ENCODE peak calls at places on chromosomes 7 and 10, in eight cellular contexts. One of them, this sample, is unnamed. For H3K4me1, the result is how much of the 10 kb centered on the place peaks cover.

GRCh38 chr7:75962607-75963382 is 31.6 kb downstream of the TMEM120A start:
- ATAC-seq in aorta: peak
- ATAC-seq in lower lobe of right lung: peak
- ATAC-seq in Panc1: no peak
- ATAC-seq in naive thymus-derived CD4-positive, alpha-beta T cell: no peak
- ATAC-seq in gastrocnemius medialis: no peak
- ATAC-seq in HCT116: no peak
- ATAC-seq in GM23338: no peak
- ATAC-seq in this sample: peak

GRCh38 chr10:127903789-127904188 is 3.1 kb upstream of the PTPRE start:
- ATAC-seq in aorta: no peak
- ATAC-seq in lower lobe of right lung: no peak
- ATAC-seq in Panc1: no peak
- ATAC-seq in naive thymus-derived CD4-positive, alpha-beta T cell: no peak
- ATAC-seq in gastrocnemius medialis: no peak
- ATAC-seq in HCT116: no peak
- ATAC-seq in GM23338: no peak
- ATAC-seq in this sample: no peak

GRCh38 chr7:20560325-20561180 is 54.9 kb upstream of the ABCB5 start:
- ATAC-seq in aorta: no peak
- ATAC-seq in lower lobe of right lung: no peak
- ATAC-seq in Panc1: peak
- ATAC-seq in naive thymus-derived CD4-positive, alpha-beta T cell: no peak
- ATAC-seq in gastrocnemius medialis: no peak
- ATAC-seq in HCT116: peak
- ATAC-seq in GM23338: peak
- ATAC-seq in this sample: no peak

GRCh38 chr10:21702633-21703111 is 168.6 kb downstream of the MLLT10 start:
- ATAC-seq in aorta: no peak
- ATAC-seq in lower lobe of right lung: no peak
- ATAC-seq in Panc1: no peak
- ATAC-seq in naive thymus-derived CD4-positive, alpha-beta T cell: peak
- ATAC-seq in gastrocnemius medialis: no peak
- ATAC-seq in HCT116: no peak
- ATAC-seq in GM23338: no peak
- ATAC-seq in this sample: no peak

GRCh38 chr10:17787087-17787942 is 21.8 kb upstream of the MRC1 start:
- ATAC-seq in aorta: no peak
- ATAC-seq in lower lobe of right lung: peak
- ATAC-seq in Panc1: peak
- ATAC-seq in naive thymus-derived CD4-positive, alpha-beta T cell: no peak
- ATAC-seq in gastrocnemius medialis: no peak
- ATAC-seq in HCT116: peak
- ATAC-seq in GM23338: peak
- ATAC-seq in this sample: no peak

GRCh38 chr10:70579234-70580002 is 23.1 kb downstream of the PRF1 start:
- ATAC-seq in aorta: no peak
- ATAC-seq in lower lobe of right lung: no peak
- ATAC-seq in Panc1: no peak
- ATAC-seq in naive thymus-derived CD4-positive, alpha-beta T cell: peak
- ATAC-seq in gastrocnemius medialis: no peak
- ATAC-seq in HCT116: no peak
- ATAC-seq in GM23338: no peak
- ATAC-seq in this sample: no peak

GRCh38 chr10:83666762-83667161 is 472.5 kb upstream of the GHITM start:
- ATAC-seq in aorta: no peak
- ATAC-seq in lower lobe of right lung: no peak
- ATAC-seq in Panc1: no peak
- ATAC-seq in naive thymus-derived CD4-positive, alpha-beta T cell: no peak
- ATAC-seq in gastrocnemius medialis: no peak
- ATAC-seq in HCT116: no peak
- ATAC-seq in GM23338: no peak
- ATAC-seq in this sample: no peak

GRCh38 chr7:15783971-15784693 is 97.6 kb upstream of the MEOX2 start:
- ATAC-seq in aorta: no peak
- ATAC-seq in lower lobe of right lung: peak
- ATAC-seq in Panc1: no peak
- ATAC-seq in naive thymus-derived CD4-positive, alpha-beta T cell: no peak
- ATAC-seq in gastrocnemius medialis: no peak
- ATAC-seq in HCT116: no peak
- ATAC-seq in GM23338: peak
- ATAC-seq in this sample: no peak

GRCh38 chr10:11115337-11115736 is 97.7 kb downstream of the CELF2 start:
- ATAC-seq in aorta: no peak
- ATAC-seq in lower lobe of right lung: no peak
- ATAC-seq in Panc1: no peak
- ATAC-seq in naive thymus-derived CD4-positive, alpha-beta T cell: no peak
- ATAC-seq in gastrocnemius medialis: no peak
- ATAC-seq in HCT116: no peak
- ATAC-seq in GM23338: no peak
- ATAC-seq in this sample: no peak

GRCh38 chr7:132102942-132103341 is 473.3 kb downstream of the PLXNA4 start:
- ATAC-seq in aorta: no peak
- ATAC-seq in lower lobe of right lung: no peak
- ATAC-seq in Panc1: no peak
- ATAC-seq in naive thymus-derived CD4-positive, alpha-beta T cell: no peak
- ATAC-seq in gastrocnemius medialis: no peak
- ATAC-seq in HCT116: no peak
- ATAC-seq in GM23338: no peak
- ATAC-seq in this sample: no peak

GRCh38 chr10:49300140-49300974 is 1.4 kb downstream of the C10orf71 start:
- ATAC-seq in aorta: no peak
- ATAC-seq in lower lobe of right lung: no peak
- ATAC-seq in Panc1: no peak
- ATAC-seq in naive thymus-derived CD4-positive, alpha-beta T cell: no peak
- ATAC-seq in gastrocnemius medialis: peak
- ATAC-seq in HCT116: no peak
- ATAC-seq in GM23338: no peak
- ATAC-seq in this sample: no peak
- H3K4me3 ChIP-seq in aorta: no peak
- H3K4me3 ChIP-seq in lower lobe of right lung: no peak
- H3K4me3 ChIP-seq in Panc1: no peak
- H3K4me3 ChIP-seq in naive thymus-derived CD4-positive, alpha-beta T cell: no peak
- H3K4me3 ChIP-seq in gastrocnemius medialis: peak
- H3K4me3 ChIP-seq in HCT116: no peak
- H3K4me3 ChIP-seq in GM23338: no peak
- H3K4me3 ChIP-seq in this sample: no peak

GRCh38 chr7:100856871-100857282 is 4.4 kb downstream of the SLC12A9 start:
- ATAC-seq in aorta: no peak
- ATAC-seq in lower lobe of right lung: no peak
- ATAC-seq in Panc1: no peak
- ATAC-seq in naive thymus-derived CD4-positive, alpha-beta T cell: no peak
- ATAC-seq in gastrocnemius medialis: no peak
- ATAC-seq in HCT116: no peak
- ATAC-seq in GM23338: no peak
- ATAC-seq in this sample: no peak
- H3K27ac ChIP-seq in aorta: no peak
- H3K27ac ChIP-seq in lower lobe of right lung: no peak
- H3K27ac ChIP-seq in Panc1: no peak
- H3K27ac ChIP-seq in naive thymus-derived CD4-positive, alpha-beta T cell: no peak
- H3K27ac ChIP-seq in gastrocnemius medialis: no peak
- H3K27ac ChIP-seq in HCT116: no peak
- H3K27ac ChIP-seq in GM23338: no peak
- H3K27ac ChIP-seq in this sample: no peak

DNA sequence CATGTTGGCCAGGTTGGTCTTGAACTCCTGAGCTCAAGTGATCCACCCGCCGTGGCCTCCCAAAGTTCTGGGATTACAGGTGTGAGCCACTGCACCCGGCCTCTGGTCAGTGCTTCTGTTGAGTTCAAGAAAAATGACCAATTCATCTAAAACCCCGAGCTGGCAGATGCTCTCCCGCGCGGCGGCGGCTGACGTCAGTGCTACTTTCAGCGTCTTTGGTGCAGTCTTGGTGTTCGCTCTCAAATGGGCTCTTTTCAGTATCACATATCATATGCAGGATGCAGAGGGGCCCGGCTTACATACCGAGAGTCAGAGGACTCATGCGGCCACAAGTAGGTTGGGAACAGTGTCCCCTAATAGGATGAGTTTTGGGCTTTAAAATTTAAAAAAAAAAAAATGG is 125.9 kb downstream of the CUX1 start:
- ATAC-seq in aorta: no peak
- ATAC-seq in lower lobe of right lung: no peak
- ATAC-seq in Panc1: no peak
- ATAC-seq in naive thymus-derived CD4-positive, alpha-beta T cell: no peak
- ATAC-seq in gastrocnemius medialis: no peak
- ATAC-seq in HCT116: no peak
- ATAC-seq in GM23338: no peak
- ATAC-seq in this sample: no peak
- H3K4me1 ChIP-seq in aorta: under half
- H3K4me1 ChIP-seq in lower lobe of right lung: under half
- H3K4me1 ChIP-seq in Panc1: under half
- H3K4me1 ChIP-seq in naive thymus-derived CD4-positive, alpha-beta T cell: under half
- H3K4me1 ChIP-seq in gastrocnemius medialis: half or more
- H3K4me1 ChIP-seq in HCT116: half or more
- H3K4me1 ChIP-seq in GM23338: half or more
- H3K4me1 ChIP-seq in this sample: under half

DNA sequence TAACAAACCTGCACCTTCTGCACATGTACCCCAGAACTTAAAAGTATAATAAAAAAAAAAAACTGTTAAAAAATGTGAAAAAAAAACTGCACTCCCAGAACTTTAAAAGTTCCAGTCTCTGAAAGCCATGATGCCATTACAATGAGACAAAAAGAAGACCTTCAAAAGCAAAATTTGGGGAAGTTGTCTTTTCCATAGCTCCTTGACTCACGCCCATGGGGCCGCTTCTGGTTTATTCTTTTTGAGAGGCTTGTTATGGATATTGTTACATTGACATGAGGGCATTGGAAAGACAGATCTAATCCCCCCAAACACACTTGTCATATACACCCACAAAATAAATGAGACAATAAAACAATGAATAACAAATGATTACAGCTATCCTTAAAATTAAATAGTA is 805 bp downstream of the BLNK start:
- ATAC-seq in aorta: no peak
- ATAC-seq in lower lobe of right lung: no peak
- ATAC-seq in Panc1: no peak
- ATAC-seq in naive thymus-derived CD4-positive, alpha-beta T cell: no peak
- ATAC-seq in gastrocnemius medialis: no peak
- ATAC-seq in HCT116: no peak
- ATAC-seq in GM23338: no peak
- ATAC-seq in this sample: no peak
- H3K4me3 ChIP-seq in aorta: no peak
- H3K4me3 ChIP-seq in lower lobe of right lung: peak
- H3K4me3 ChIP-seq in Panc1: no peak
- H3K4me3 ChIP-seq in naive thymus-derived CD4-positive, alpha-beta T cell: no peak
- H3K4me3 ChIP-seq in gastrocnemius medialis: peak
- H3K4me3 ChIP-seq in HCT116: no peak
- H3K4me3 ChIP-seq in GM23338: no peak
- H3K4me3 ChIP-seq in this sample: no peak

DNA sequence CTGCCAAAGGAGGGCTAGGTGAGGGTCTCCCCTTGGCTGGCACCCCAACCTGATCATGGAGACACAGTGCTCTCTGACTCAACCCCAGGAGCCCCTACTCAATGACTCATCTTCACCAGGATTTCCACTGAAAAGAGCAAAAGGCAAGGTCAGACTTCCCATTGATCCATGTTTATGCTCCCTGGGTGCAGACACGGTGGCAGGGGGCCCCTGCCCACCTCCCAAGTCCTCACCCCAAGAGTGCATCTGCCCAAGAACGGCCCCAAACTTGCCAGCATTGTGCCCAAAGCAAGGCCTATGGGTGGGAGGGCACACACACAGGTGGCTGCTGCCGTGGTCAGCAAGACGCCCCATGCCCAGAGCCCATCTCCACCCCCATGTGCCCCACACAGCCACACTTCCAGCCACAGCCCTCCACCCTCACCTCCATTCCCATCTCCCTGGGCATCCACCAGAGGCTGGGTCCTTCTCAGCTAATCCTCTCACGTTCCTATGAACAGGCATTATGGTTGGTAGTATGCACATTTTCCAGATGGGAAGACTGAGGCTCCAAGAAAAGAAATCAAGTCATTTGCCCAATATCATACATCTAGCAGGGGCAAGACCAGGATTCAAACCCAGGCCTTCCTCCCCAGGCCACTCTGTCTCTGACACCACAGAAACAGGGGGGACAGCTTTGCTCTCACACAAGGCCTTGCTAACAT is 31.3 kb downstream of the FAM53B start:
- ATAC-seq in aorta: no peak
- ATAC-seq in lower lobe of right lung: no peak
- ATAC-seq in Panc1: no peak
- ATAC-seq in naive thymus-derived CD4-positive, alpha-beta T cell: no peak
- ATAC-seq in gastrocnemius medialis: no peak
- ATAC-seq in HCT116: no peak
- ATAC-seq in GM23338: no peak
- ATAC-seq in this sample: no peak
- H3K27ac ChIP-seq in aorta: no peak
- H3K27ac ChIP-seq in lower lobe of right lung: no peak
- H3K27ac ChIP-seq in Panc1: no peak
- H3K27ac ChIP-seq in naive thymus-derived CD4-positive, alpha-beta T cell: no peak
- H3K27ac ChIP-seq in gastrocnemius medialis: no peak
- H3K27ac ChIP-seq in HCT116: no peak
- H3K27ac ChIP-seq in GM23338: no peak
- H3K27ac ChIP-seq in this sample: no peak

GRCh38 chr10:90168244-90168643 is 466.9 kb downstream of the KIF20B start:
- ATAC-seq in aorta: no peak
- ATAC-seq in lower lobe of right lung: no peak
- ATAC-seq in Panc1: no peak
- ATAC-seq in naive thymus-derived CD4-positive, alpha-beta T cell: no peak
- ATAC-seq in gastrocnemius medialis: no peak
- ATAC-seq in HCT116: no peak
- ATAC-seq in GM23338: no peak
- ATAC-seq in this sample: no peak

GRCh38 chr10:90167174-90168064 is 466.0 kb downstream of the KIF20B start:
- ATAC-seq in aorta: no peak
- ATAC-seq in lower lobe of right lung: no peak
- ATAC-seq in Panc1: no peak
- ATAC-seq in naive thymus-derived CD4-positive, alpha-beta T cell: no peak
- ATAC-seq in gastrocnemius medialis: no peak
- ATAC-seq in HCT116: no peak
- ATAC-seq in GM23338: no peak
- ATAC-seq in this sample: peak

DNA sequence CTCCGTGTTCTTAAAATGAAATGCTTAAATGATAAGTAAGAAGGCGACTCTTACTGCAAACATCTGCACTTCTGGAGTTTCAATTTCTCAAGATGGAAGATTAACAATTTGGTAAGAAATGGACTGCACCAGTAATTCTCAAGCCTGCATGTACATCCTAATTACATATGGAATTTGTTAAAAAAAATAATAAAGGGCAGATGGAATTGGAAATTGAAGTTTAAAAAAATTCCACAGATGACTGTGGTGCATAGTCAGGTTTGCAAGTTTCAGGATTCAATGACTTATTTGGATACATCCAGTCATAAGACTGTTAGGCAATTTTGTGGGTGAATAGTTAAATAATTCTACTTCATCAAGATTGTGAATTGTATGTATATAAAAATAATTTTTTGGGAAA is 461.1 kb downstream of the KIF20B start:
- ATAC-seq in aorta: no peak
- ATAC-seq in lower lobe of right lung: no peak
- ATAC-seq in Panc1: no peak
- ATAC-seq in naive thymus-derived CD4-positive, alpha-beta T cell: no peak
- ATAC-seq in gastrocnemius medialis: no peak
- ATAC-seq in HCT116: no peak
- ATAC-seq in GM23338: no peak
- ATAC-seq in this sample: no peak
- H3K4me1 ChIP-seq in aorta: under half
- H3K4me1 ChIP-seq in lower lobe of right lung: under half
- H3K4me1 ChIP-seq in Panc1: under half
- H3K4me1 ChIP-seq in naive thymus-derived CD4-positive, alpha-beta T cell: under half
- H3K4me1 ChIP-seq in gastrocnemius medialis: under half
- H3K4me1 ChIP-seq in HCT116: under half
- H3K4me1 ChIP-seq in GM23338: under half
- H3K4me1 ChIP-seq in this sample: under half